ENCODE peak calls at places on chromosomes 3 and 15, in four cellular contexts. D, K, P and R are unnamed samples.

GRCh38 chr3:5239602-5240001 is 52.1 kb downstream of the EDEM1 start:
- DNase-seq in D (no peak), K (no peak), P (no peak), R (no peak)

GRCh38 chr3:190862209-190863118 is at the start of gene GMNC:
- DNase-seq in D (no peak), K (peak; percentile 60), P (peak; percentile 18), R (peak; percentile 82)

GRCh38 chr3:12662593-12663310 is 1.2 kb downstream of the RAF1 start:
- DNase-seq in D (no peak), K (peak; percentile 11), P (no peak), R (peak; percentile 69)

GRCh38 chr3:53606793-53607192 is 112.4 kb downstream of the CACNA1D start:
- DNase-seq in D (no peak), K (no peak), P (no peak), R (no peak)

GRCh38 chr3:87076951-87077350 is 86.0 kb upstream of the VGLL3 start:
- DNase-seq in D (no peak), K (peak; percentile 7), P (no peak), R (peak; percentile 77)

GRCh38 chr3:123334056-123334455 is 114.8 kb downstream of the ADCY5 start:
- DNase-seq in D (no peak), K (no peak), P (no peak), R (no peak)

GRCh38 chr3:126181398-126181725 is 976 bp upstream of the ALDH1L1 start:
- DNase-seq in D (no peak), K (no peak), P (no peak), R (no peak)

GRCh38 chr15:61621146-61621545 is 392.0 kb upstream of the RORA start:
- DNase-seq in D (no peak), K (peak; percentile 30), P (peak; percentile 77), R (peak; percentile 49)

GRCh38 chr3:159451482-159451881 is 537.2 kb upstream of the IL12A start:
- DNase-seq in D (no peak), K (no peak), P (no peak), R (no peak)